ENCODE peak calls at places on chromosomes 7 and 10, in seven cellular contexts. I, R, D, U, O, Z and A are unnamed samples.

GRCh38 chr10:72370201-72370722 is 15.5 kb upstream of the DNAJB12 start:
- DNase-seq in I (no peak), Z (no peak), D (no peak), U (no peak), R (no peak), O (no peak), A (no peak)

GRCh38 chr7:56110611-56111010 is 4.3 kb upstream of the CHCHD2 start:
- DNase-seq in R (no peak), U (no peak), O (no peak), D (no peak), I (no peak), Z (no peak), A (no peak)

GRCh38 chr10:24617771-24618396 is 105.8 kb downstream of the ARHGAP21 start:
- DNase-seq in I (peak; percentile 67), R (peak; percentile 37), D (peak; percentile 71), O (peak; percentile 19), U (peak; percentile 59), Z (peak; percentile 32), A (peak; percentile 60)

GRCh38 chr7:37570145-37570544 is 113.4 kb upstream of the GPR141 start:
- DNase-seq in D (no peak), I (no peak), Z (no peak), U (no peak), R (no peak), O (no peak), A (no peak)

GRCh38 chr7:36310897-36311296 is 78.8 kb upstream of the ANLN start:
- DNase-seq in D (no peak), U (no peak), O (no peak), R (no peak), Z (no peak), I (no peak), A (no peak)

GRCh38 chr10:9158675-9159074 is 1104.2 kb downstream of the GATA3 start:
- DNase-seq in R (no peak), Z (no peak), I (no peak), O (no peak), U (no peak), D (no peak), A (no peak)

GRCh38 chr10:73529089-73529832 is 33.4 kb upstream of the PPP3CB start:
- DNase-seq in Z (peak; percentile 83), I (no peak), R (peak; percentile 82), O (peak; percentile 22), D (peak; percentile 98), U (peak; percentile 71), A (peak; percentile 82)

GRCh38 chr10:90138844-90139243 is 437.5 kb downstream of the KIF20B start:
- DNase-seq in O (no peak), I (no peak), Z (no peak), U (peak; percentile 6), D (peak; percentile 44), R (no peak), A (no peak)

GRCh38 chr7:83413425-83413824 is 235.5 kb downstream of the SEMA3E start:
- DNase-seq in Z (no peak), O (no peak), R (no peak), D (no peak), I (no peak), U (peak; percentile 16), A (no peak)

GRCh38 chr7:156125841-156126730 is 313.8 kb upstream of the SHH start:
- DNase-seq in I (no peak), R (no peak), U (no peak), Z (no peak), O (no peak), D (no peak), A (no peak)

GRCh38 chr10:71232089-71232998 is 20.0 kb downstream of the UNC5B start:
- DNase-seq in I (peak; percentile 88), D (no peak), Z (no peak), O (no peak), R (peak; percentile 99), U (no peak), A (no peak)

GRCh38 chr10:3963191-3963673 is 178.2 kb upstream of the KLF6 start:
- DNase-seq in U (no peak), D (no peak), O (no peak), Z (no peak), I (no peak), R (no peak), A (no peak)

GRCh38 chr10:100859204-100859763 is 53.5 kb upstream of the SLF2 start:
- DNase-seq in D (no peak), O (no peak), I (no peak), Z (no peak), R (no peak), U (no peak), A (no peak)

GRCh38 chr7:143388491-143389101 is 7.5 kb downstream of the ZYX start:
- DNase-seq in I (peak; percentile 66), Z (no peak), O (no peak), D (no peak), U (no peak), R (no peak), A (no peak)